ENCODE peak calls at places on chromosomes 3 and 15, in seven cellular contexts. T is stimulated activated CD8-positive, alpha-beta memory T cell treated with anti-CD3 and anti-CD28 coated beads, Interleukin-2, amount 100 ng/mL, for 1 hour; L is posterior cingulate gyrus; W is activated T-cell treated with anti-CD3 and anti-CD28 coated beads for 1 hour; M is EL; X is GM04504; U is left ventricle myocardium inferior. Q is an unnamed sample.

GRCh38 chr15:41949400-41950126 is 22.8 kb downstream of the EHD4 start:
- DNase-seq in L (no peak), T (no peak), X (no peak), U (no peak), W (no peak), M (no peak), Q (no peak)

GRCh38 chr3:53114011-53114400 is 16.2 kb downstream of the RFT1 start:
- DNase-seq in M (peak), W (peak), U (peak), X (peak), T (peak), L (peak), Q (peak)

GRCh38 chr3:26613999-26614398 is 8.6 kb upstream of the LRRC3B start:
- DNase-seq in L (no peak), W (no peak), X (no peak), U (no peak), T (no peak), M (no peak), Q (no peak)

GRCh38 chr15:82294061-82294690 is 31.6 kb downstream of the SAXO2 start:
- DNase-seq in M (no peak), U (no peak), L (no peak), W (no peak), X (no peak), T (no peak), Q (no peak)

GRCh38 chr3:184168363-184169120 is 6.1 kb upstream of the AP2M1 start:
- DNase-seq in U (no peak), M (peak), X (no peak), T (no peak), W (no peak), L (no peak), Q (no peak)

GRCh38 chr3:98035208-98035607 is at the start of gene GABRR3:
- DNase-seq in L (no peak), X (no peak), W (no peak), U (no peak), T (no peak), M (no peak), Q (no peak)

GRCh38 chr15:49649987-49650386 is 29.1 kb downstream of the DTWD1 start:
- DNase-seq in L (no peak), M (no peak), U (no peak), T (no peak), W (no peak), X (no peak), Q (no peak)

GRCh38 chr3:124826703-124827102 is 60.5 kb downstream of the ITGB5 start:
- DNase-seq in M (peak), L (no peak), W (no peak), T (no peak), U (no peak), X (peak), Q (no peak)

GRCh38 chr3:4139462-4140140 is 163.6 kb upstream of the SETMAR start:
- DNase-seq in W (no peak), X (no peak), U (no peak), L (no peak), T (no peak), M (no peak), Q (no peak)

GRCh38 chr3:194323785-194324735 is 27.1 kb downstream of the CPN2 start:
- DNase-seq in L (no peak), U (peak), T (peak), X (no peak), W (no peak), M (peak), Q (no peak)